ENCODE peak calls at places on chromosome 7, in six cellular contexts. H, W, O, Z, X and G are unnamed samples.
A peak's percentile ranks its signal among the peaks of the same experiment; 100 is the strongest.

GRCh38 chr7:134890246-134891240 is 95.8 kb upstream of the AGBL3 start:
- DNase-seq in X (peak; percentile 48), Z (no peak), O (no peak), H (no peak), W (peak; percentile 60), G (peak; percentile 66)

GRCh38 chr7:128755816-128756476 is 16.8 kb downstream of the CALU start:
- DNase-seq in W (peak; percentile 99), X (no peak), O (no peak), H (no peak), Z (no peak), G (peak; percentile 66)

GRCh38 chr7:36507868-36508440 is 118.3 kb downstream of the ANLN start:
- DNase-seq in W (no peak), X (no peak), Z (no peak), O (no peak), H (no peak), G (no peak)

GRCh38 chr7:143387156-143387975 is 6.2 kb downstream of the ZYX start:
- DNase-seq in O (no peak), H (no peak), X (no peak), Z (no peak), W (no peak), G (peak; percentile 24)

GRCh38 chr7:93747019-93747418 is 143.5 kb downstream of the TFPI2 start:
- DNase-seq in W (peak; percentile 26), H (no peak), Z (no peak), O (no peak), X (no peak), G (no peak)

GRCh38 chr7:30548762-30549344 is 44.2 kb upstream of the GGCT start:
- DNase-seq in O (no peak), W (peak; percentile 60), H (peak; percentile 81), X (peak; percentile 55), Z (no peak), G (peak; percentile 82)

GRCh38 chr7:96224682-96225081 is 97.2 kb downstream of the SLC25A13 start:
- DNase-seq in X (no peak), Z (no peak), O (no peak), W (no peak), H (no peak), G (peak; percentile 18)

GRCh38 chr7:84196007-84196551 is 1.5 kb upstream of the SEMA3A start:
- DNase-seq in Z (no peak), H (no peak), W (peak; percentile 71), O (no peak), X (no peak), G (peak; percentile 59)

GRCh38 chr7:94882891-94883290 is 24.5 kb upstream of the PPP1R9A start:
- DNase-seq in Z (no peak), O (no peak), X (no peak), H (no peak), W (no peak), G (no peak)

GRCh38 chr7:149719050-149719899 is 54.1 kb downstream of the ZNF467 start:
- DNase-seq in Z (peak; percentile 29), X (no peak), H (no peak), O (no peak), W (peak; percentile 45), G (peak; percentile 60)

GRCh38 chr7:38740041-38740440 is 108.9 kb upstream of the AMPH start:
- DNase-seq in Z (no peak), O (no peak), H (no peak), W (no peak), X (no peak), G (no peak)
- H3K4me3 ChIP-seq in Z (no peak overlapping the region), O (no peak overlapping the region), H (no peak overlapping the region), W (no peak overlapping the region), X (no peak overlapping the region), G (no peak overlapping the region)

GRCh38 chr7:76393116-76394031 is 16.1 kb downstream of the SSC4D start:
- DNase-seq in H (peak; percentile 83), X (peak; percentile 95), O (peak; percentile 97), W (peak; percentile 83), Z (peak; percentile 48), G (peak; percentile 88)
- TF ChIP-seq CTCF in H (no peak), X (no peak), O (peak; percentile 22), W (peak; percentile 7), Z (no peak), G (no peak)

GRCh38 chr7:100157334-100158228 is 942 bp downstream of the TRAPPC14 start:
- DNase-seq in O (no peak), W (peak; percentile 48), H (peak; percentile 21), Z (no peak), X (peak; percentile 70), G (peak; percentile 53)

GRCh38 chr7:100155553-100156317 is 2.8 kb downstream of the TRAPPC14 start:
- DNase-seq in O (no peak), Z (no peak), W (no peak), X (no peak), H (no peak), G (no peak)

GRCh38 chr7:100156331-100157068 is 2.0 kb downstream of the TRAPPC14 start:
- DNase-seq in W (no peak), X (no peak), O (no peak), H (no peak), Z (no peak), G (no peak)

GRCh38 chr7:100158229-100159098 is at the start of gene TRAPPC14:
- DNase-seq in Z (no peak), H (peak; percentile 82), W (peak; percentile 73), O (peak; percentile 96), X (peak; percentile 95), G (peak; percentile 79)

DNA sequence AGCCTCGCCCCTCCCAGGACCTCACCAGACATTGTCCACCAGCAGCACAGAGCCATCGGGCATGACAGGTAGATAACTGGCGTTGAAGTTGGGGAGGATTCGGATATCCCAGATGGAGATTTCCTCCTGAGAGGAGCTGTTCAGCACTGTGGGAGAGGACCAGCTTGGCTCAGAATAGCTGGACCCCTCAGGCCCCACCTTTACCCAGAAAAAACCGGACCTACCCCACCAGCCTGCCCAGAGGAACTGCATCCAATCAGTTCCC is 1.5 kb downstream of the TRAPPC14 start:
- DNase-seq in H (no peak), O (no peak), Z (no peak), W (no peak), X (no peak), G (no peak)
- H3K4me3 ChIP-seq in H (no peak overlapping the region), O (no peak overlapping the region), Z (no peak overlapping the region), W (peak overlapping the region; percentile 69), X (no peak overlapping the region), G (peak overlapping the region; percentile 71)

DNA sequence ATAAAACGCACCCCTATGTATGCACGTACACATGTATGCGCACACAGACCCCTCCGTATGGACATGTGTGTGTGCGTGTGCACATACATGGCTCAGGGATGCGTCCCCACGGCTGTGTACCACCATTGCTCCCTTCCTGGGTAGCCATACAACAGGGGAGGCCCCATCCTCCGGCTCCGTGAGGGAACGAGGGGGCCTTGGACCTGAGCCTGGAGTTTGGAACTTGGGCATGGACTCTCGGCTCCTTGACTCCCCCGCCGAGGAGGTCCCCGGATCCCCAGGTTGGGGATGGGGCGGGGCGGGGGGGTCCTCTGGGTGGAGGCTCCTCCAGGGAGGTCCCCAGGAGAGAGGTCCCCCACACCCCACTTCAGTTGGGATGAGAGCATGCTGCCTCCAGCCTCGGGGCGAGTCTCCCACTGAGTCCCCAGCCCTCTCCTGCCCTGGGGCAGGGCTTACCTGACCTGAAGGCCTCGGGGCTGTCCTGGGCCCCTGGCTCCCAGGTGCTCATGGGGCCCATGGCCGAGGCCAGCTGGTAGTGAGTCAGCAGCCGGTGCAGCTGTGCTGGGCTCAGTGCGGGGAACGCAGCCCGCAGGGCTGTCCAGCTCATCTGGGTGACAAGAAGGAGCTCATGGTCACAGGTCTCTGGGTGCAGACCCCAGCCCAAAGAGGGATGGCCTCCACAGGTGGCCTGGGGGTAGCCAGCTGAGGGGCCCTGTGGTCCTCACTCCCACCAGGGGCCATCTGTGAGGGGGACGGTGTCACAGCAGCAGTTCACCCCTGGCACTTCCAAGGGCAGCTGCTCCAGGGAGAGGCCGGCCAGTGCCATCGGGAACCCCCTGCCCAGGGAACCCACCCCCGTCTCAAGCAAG is 29.9 kb downstream of the AP5Z1 start:
- DNase-seq in H (no peak), O (no peak), W (no peak), X (no peak), Z (no peak), G (no peak)
- TF ChIP-seq CTCF in H (no peak), O (no peak), W (no peak), X (no peak), Z (no peak), G (no peak)

DNA sequence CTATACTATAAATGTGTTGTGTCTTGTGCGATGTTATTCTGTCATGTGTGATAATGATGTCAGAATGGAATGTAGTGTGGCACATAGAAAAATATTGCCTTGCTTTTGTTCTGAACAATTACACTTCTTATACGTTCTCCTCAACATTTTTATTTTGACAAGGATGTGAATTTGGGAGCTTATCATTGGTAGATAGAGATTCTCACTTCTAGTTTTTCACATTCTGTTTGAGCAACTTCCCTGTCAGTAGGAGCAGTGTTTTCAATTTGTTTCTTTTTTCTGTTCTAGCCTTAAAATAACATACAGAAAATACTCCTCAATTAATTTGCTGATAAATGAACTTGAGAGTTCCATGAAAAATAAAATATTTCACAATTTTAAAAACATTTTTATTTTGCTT is 17.6 kb downstream of the SUN3 start:
- DNase-seq in W (no peak), Z (no peak), O (no peak), H (no peak), X (no peak), G (no peak)
- H3K4me3 ChIP-seq in W (no peak overlapping the region), Z (no peak overlapping the region), O (no peak overlapping the region), H (no peak overlapping the region), X (no peak overlapping the region), G (no peak overlapping the region)

DNA sequence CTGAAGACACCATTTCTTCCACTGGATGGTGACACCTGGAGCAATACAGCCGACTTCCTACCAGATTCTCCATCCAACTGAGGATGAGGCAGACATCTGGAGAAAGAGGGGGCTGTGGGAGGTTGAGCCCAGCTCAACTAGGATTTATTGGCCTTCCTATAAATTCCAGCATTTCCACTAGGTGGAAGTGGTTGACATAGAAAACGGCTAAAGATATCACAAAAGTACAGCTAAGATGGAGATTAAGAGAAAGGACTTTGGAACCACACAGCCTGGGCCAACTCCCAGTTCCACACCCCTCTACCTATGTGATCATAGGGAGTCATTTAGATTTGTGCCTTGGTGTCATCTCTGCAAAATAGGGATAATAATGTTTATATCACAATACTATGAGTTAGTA is 61.3 kb upstream of the CAV2 start:
- DNase-seq in X (no peak), O (no peak), H (no peak), Z (no peak), W (peak; percentile 42), G (peak; percentile 39)
- TF ChIP-seq CTCF in X (no peak), O (peak; percentile 29), H (no peak), Z (peak; percentile 4), W (peak; percentile 38), G (peak; percentile 13)

DNA sequence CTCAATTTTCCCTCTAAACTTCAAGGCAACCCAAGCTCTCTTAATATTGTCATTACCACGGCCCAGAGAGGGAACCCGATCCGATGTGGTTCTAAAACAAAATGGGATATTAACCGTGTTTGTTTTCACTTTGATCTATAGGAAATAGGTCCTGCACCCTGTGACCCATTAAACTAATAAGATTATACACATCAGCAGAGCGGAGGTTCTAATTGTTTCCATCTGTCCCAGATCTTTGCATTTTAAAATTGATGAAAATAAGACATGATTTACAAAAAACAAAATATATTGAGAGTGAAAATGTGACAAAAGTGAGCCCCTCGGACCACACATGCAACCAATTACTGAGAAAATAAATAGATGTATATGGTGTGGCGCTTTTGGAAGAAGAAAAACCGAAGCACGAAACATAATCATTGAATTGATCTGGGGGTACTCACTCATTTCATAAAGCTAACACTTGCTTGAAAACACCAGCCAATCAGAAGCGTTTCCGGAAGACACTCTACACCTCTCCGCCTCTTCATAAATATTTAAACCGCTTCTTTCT is 290.2 kb upstream of the NFE2L3 start:
- DNase-seq in W (no peak), H (no peak), Z (no peak), X (no peak), O (no peak), G (no peak)
- H3K4me3 ChIP-seq in W (peak overlapping the region; percentile 47), H (no peak overlapping the region), Z (peak overlapping the region; percentile 30), X (no peak overlapping the region), O (no peak overlapping the region), G (no peak overlapping the region)